ENCODE peak calls at places on chromosome 5, in six cellular contexts. I is left ventricle myocardium inferior, V is AG04450, K is fibroblast of pulmonary artery, U is K562, T is choroid plexus epithelial cell. N is an unnamed sample.

GRCh38 chr5:143828710-143829109 is 16.7 kb downstream of the HMHB1 start:
- DNase-seq in U (no peak), K (no peak), V (no peak), I (no peak), T (no peak), N (no peak)

GRCh38 chr5:38551020-38552017 is 5.1 kb downstream of the LIFR start:
- DNase-seq in T (peak; percentile 79), K (peak; percentile 76), V (peak; percentile 27), I (no peak), U (peak; percentile 37), N (peak; percentile 60)

GRCh38 chr5:68225188-68225910 is 9.8 kb downstream of the PIK3R1 start:
- DNase-seq in I (peak; percentile 34), T (peak; percentile 94), K (peak; percentile 94), U (no peak), V (peak; percentile 51), N (peak; percentile 96)

GRCh38 chr5:77333036-77333435 is 122.6 kb downstream of the PDE8B start:
- DNase-seq in T (no peak), K (no peak), U (no peak), V (no peak), I (no peak), N (no peak)

GRCh38 chr5:1131726-1132125 is 19.9 kb upstream of the SLC12A7 start:
- DNase-seq in V (no peak), U (no peak), T (no peak), K (no peak), I (no peak), N (no peak)

GRCh38 chr5:104344809-104345512 is 782.4 kb upstream of the NUDT12 start:
- DNase-seq in U (no peak), K (peak; percentile 84), I (no peak), V (no peak), T (peak; percentile 49), N (peak; percentile 59)

GRCh38 chr5:112742424-112742823 is 4.7 kb downstream of the APC start:
- DNase-seq in I (no peak), K (peak; percentile 17), T (peak; percentile 4), V (no peak), U (peak; percentile 82), N (no peak)

GRCh38 chr5:143682221-143682620 is 129.7 kb upstream of the HMHB1 start:
- DNase-seq in V (no peak), T (peak; percentile 81), U (no peak), K (peak; percentile 32), I (no peak), N (no peak)

GRCh38 chr5:170338933-170339779 is 41.6 kb upstream of the LCP2 start:
- DNase-seq in V (no peak), T (no peak), I (no peak), K (no peak), U (peak; percentile 69), N (peak; percentile 5)

GRCh38 chr5:127997131-127997775 is 86.3 kb upstream of the SLC12A2 start:
- DNase-seq in K (peak; percentile 83), V (no peak), U (no peak), I (no peak), T (peak; percentile 12), N (no peak)

GRCh38 chr5:130110333-130110732 is 206.1 kb downstream of the CHSY3 start:
- DNase-seq in I (no peak), U (no peak), V (no peak), T (peak; percentile 48), K (peak; percentile 21), N (no peak)

GRCh38 chr5:103424453-103425205 is 138.0 kb downstream of the NUDT12 start:
- DNase-seq in U (no peak), T (peak; percentile 94), K (peak; percentile 33), I (no peak), V (peak; percentile 45), N (no peak)

GRCh38 chr5:32600057-32600622 is 14.8 kb downstream of the SUB1 start:
- DNase-seq in I (no peak), K (peak; percentile 84), U (no peak), V (peak; percentile 61), T (peak; percentile 58), N (peak; percentile 50)

GRCh38 chr5:123665822-123666371 is 153.9 kb downstream of the CSNK1G3 start:
- DNase-seq in I (no peak), U (no peak), K (no peak), T (no peak), V (no peak), N (no peak)

GRCh38 chr5:154868702-154869101 is 10.3 kb downstream of the CNOT8 start:
- DNase-seq in U (peak; percentile 55), T (peak; percentile 58), K (no peak), V (no peak), I (no peak), N (peak; percentile 20)
- TF ChIP-seq CTCF in U (peak; percentile 54), T (peak; percentile 55), K (no peak), V (no peak), I (no peak), N (peak; percentile 34)

GRCh38 chr5:137492321-137492720 is 6.8 kb downstream of the SPOCK1 start:
- DNase-seq in K (peak; percentile 29), T (peak; percentile 45), U (no peak), I (no peak), V (peak; percentile 33), N (no peak)
- H3K4me3 ChIP-seq in K (no peak overlapping the region), T (no peak overlapping the region), U (no peak overlapping the region), I (no peak overlapping the region), V (no peak overlapping the region), N (no peak overlapping the region)

GRCh38 chr5:139091439-139092156 is 106.6 kb downstream of the SIL1 start:
- DNase-seq in V (no peak), I (no peak), T (peak; percentile 65), K (peak; percentile 44), U (peak; percentile 28), N (no peak)
- TF ChIP-seq CTCF in V (peak; percentile 21), I (peak; percentile 58), T (peak; percentile 54), K (peak; percentile 28), U (peak; percentile 26), N (peak; percentile 10)

GRCh38 chr5:34838785-34839714 is at the start of gene TTC23L:
- DNase-seq in T (peak; percentile 91), K (peak; percentile 84), I (peak; percentile 86), V (peak; percentile 37), U (peak; percentile 91), N (peak; percentile 87)
- H3K4me3 ChIP-seq in T (peak within 1 kb of the TSS; percentile 88), K (peak within 1 kb of the TSS; percentile 71), I (peak within 1 kb of the TSS; percentile 78), V (peak within 1 kb of the TSS; percentile 82), U (peak within 1 kb of the TSS; percentile 51), N (peak within 1 kb of the TSS; percentile 75)

DNA sequence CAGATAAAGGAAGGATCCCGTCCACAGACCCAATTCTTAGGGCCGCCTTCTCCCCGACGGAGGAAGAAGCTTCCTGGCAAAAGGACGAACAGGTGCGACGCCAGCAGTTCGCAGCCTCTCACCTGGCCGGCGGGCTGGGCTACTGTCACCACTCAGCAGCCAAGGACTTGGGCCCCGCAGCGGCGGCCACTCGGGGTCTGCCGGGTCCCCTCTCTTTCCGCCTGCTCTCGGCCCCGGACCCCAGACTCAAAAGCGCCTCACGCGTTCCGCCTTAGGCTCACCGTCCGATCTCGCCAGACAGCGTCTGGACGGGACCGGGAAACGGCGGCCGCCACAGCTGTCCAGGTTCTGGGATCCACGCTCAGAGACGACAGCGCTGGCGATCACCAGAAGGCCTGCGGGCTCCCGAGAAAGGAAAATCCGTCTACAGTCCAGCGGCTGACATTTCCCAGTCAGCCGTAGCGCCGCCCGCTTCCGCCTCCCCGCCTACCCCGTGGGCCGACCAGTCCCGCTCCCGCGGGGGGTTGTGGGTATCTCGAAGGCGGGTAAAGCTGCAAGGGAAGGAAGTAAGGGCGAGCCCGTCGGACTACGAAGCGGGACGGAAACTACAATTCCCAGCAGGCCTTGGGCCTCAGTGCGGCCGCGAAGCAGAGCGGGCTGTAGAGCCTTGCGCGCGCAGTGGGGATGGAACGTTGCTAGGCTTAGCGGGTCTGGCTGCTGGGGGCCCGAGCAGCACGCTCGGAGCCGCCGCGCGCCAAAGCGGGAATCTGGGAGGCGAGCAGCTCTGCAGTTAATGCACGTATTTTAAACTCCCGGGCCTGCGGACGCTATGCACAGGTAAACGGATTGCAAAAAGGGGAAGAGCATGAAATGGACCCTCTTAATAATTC is at the start of the genes LMBRD2 and SKP2:
- DNase-seq in V (peak; percentile 94), T (peak; percentile 99), K (peak; percentile 98), U (peak; percentile 99), I (peak; percentile 97), N (peak; percentile 99)
- TF ChIP-seq CTCF in V (no peak), T (no peak), K (no peak), U (no peak), I (no peak), N (no peak)

DNA sequence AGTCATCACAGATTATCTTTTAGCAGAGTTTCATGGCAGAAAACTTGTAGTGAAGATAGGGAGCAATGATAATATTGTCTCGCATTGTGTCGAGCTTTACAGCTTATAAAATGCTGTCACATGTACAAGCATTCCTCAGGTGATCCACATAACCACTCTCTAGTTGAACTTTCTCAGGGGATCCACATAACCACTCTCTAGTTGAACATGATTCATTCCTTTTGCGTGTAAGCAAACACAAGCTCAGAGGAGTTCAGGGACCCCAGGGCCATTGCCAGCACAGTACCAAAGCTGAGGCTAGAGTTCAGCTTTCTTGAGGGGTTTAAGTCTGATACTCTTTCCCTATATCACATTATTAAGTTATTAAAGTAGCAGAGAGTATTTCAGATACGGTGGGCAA is 86.7 kb downstream of the CDH6 start:
- DNase-seq in I (no peak), T (peak; percentile 57), U (no peak), K (no peak), V (peak; percentile 3), N (no peak)
- H3K4me3 ChIP-seq in I (no peak overlapping the region), T (no peak overlapping the region), U (no peak overlapping the region), K (no peak overlapping the region), V (no peak overlapping the region), N (no peak overlapping the region)

GRCh38 chr5:25993701-25994100 is 1044.7 kb downstream of the CDH9 start:
- DNase-seq in V (no peak), T (no peak), K (no peak), U (no peak), I (no peak), N (no peak)

GRCh38 chr5:25991639-25992038 is 1046.7 kb downstream of the CDH9 start:
- DNase-seq in K (no peak), T (no peak), V (no peak), U (no peak), I (no peak), N (no peak)

DNA sequence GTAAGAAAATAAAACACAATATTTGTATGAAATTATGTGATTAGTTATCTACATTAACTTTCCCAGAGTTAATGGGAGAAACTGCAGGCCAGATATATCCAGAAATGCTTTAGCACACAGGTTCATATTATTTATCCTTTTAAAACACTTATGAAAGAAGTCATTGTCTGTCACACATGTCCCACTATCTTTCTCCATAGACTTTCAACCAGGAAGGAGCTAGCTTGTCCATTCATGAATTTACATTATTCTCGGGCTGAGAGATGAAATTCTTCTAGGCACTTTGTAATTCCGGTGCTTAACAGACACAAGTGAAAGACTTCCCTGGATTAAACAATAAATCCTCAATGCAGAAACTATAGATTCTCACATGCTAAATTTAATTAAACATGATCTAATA is 1043.2 kb downstream of the CDH9 start:
- DNase-seq in U (no peak), K (no peak), I (no peak), V (no peak), T (no peak), N (no peak)
- TF ChIP-seq CTCF in U (no peak), K (no peak), I (no peak), V (no peak), T (no peak), N (no peak)

DNA sequence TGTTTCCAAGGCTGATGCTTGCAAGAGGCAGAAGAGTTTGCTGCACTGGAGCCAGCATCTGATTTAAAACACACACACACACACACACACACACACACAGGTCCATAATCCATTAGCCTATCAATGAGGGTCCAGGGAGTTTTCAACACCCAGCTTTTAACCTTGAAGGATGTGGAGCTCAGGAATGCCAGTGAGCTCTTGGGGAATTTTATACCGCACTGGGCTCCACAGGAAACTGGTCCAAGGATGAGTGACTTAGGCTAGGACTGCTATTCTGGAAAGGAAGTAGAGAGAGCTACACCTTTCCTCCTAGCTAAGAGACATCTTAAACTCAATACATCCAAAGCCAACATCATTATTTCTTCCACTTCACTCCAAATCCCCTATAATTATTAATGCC is 942 bp upstream of the NRG2 start:
- DNase-seq in I (no peak), T (no peak), U (no peak), K (no peak), V (no peak), N (no peak)
- H3K4me3 ChIP-seq in I (no peak overlapping the region), T (no peak overlapping the region), U (no peak overlapping the region), K (no peak overlapping the region), V (no peak overlapping the region), N (no peak overlapping the region)